ENCODE peak calls at places on chromosome 17, in ten cellular contexts. T is foreskin fibroblast, F is tibial artery, X is body of pancreas, K is astrocyte of the spinal cord, C is thoracic aorta, E is uterus, V is HFFc6, B is SK-N-SH, R is kidney. I is an unnamed sample.

GRCh38 chr17:18859256-18859655 is 1.3 kb downstream of the PRPSAP2 start:
- DNase-seq in T (peak), F (no peak), X (no peak), K (no peak), C (no peak), E (peak), V (peak), B (peak), R (no peak), I (no peak)

GRCh38 chr17:16352838-16353701 is at the start of gene CENPV:
- DNase-seq in T (peak), F (peak), X (peak), K (no peak), C (no peak), E (peak), V (no peak), B (peak), R (peak), I (peak)

GRCh38 chr17:81842725-81843504 is 8.1 kb upstream of the PPP1R27 start:
- DNase-seq in T (peak), F (no peak), X (peak), K (no peak), C (no peak), E (peak), V (no peak), B (no peak), R (peak), I (no peak)

GRCh38 chr17:17078832-17079231 is 36.6 kb downstream of the MPRIP start:
- DNase-seq in T (no peak), F (peak), X (no peak), K (no peak), C (no peak), E (no peak), V (no peak), B (no peak), R (peak), I (no peak)

GRCh38 chr17:43558805-43559160 is 12.6 kb upstream of the ETV4 start:
- DNase-seq in T (no peak), F (no peak), X (no peak), K (no peak), C (no peak), E (no peak), V (no peak), B (no peak), R (no peak), I (no peak)

GRCh38 chr17:64152428-64153125 is 22.6 kb upstream of the ERN1 start:
- DNase-seq in T (no peak), F (no peak), X (peak), K (no peak), C (no peak), E (no peak), V (no peak), B (peak), R (no peak), I (no peak)

GRCh38 chr17:76000016-76000754 is 470 bp upstream of the CDK3 start:
- DNase-seq in T (no peak), F (no peak), X (peak), K (no peak), C (no peak), E (no peak), V (no peak), B (peak), R (peak), I (peak)

GRCh38 chr17:17385502-17385901 is 82.3 kb downstream of the NT5M start:
- DNase-seq in T (no peak), F (no peak), X (peak), K (no peak), C (no peak), E (no peak), V (no peak), B (peak), R (peak), I (no peak)

GRCh38 chr17:31488982-31489294 is 97.5 kb downstream of the RAB11FIP4 start:
- DNase-seq in T (no peak), F (no peak), X (no peak), K (no peak), C (no peak), E (no peak), V (no peak), B (no peak), R (no peak), I (no peak)

GRCh38 chr17:58341861-58342475 is 10.0 kb downstream of the SUPT4H1 start:
- DNase-seq in T (no peak), F (no peak), X (no peak), K (no peak), C (no peak), E (no peak), V (no peak), B (no peak), R (no peak), I (no peak)

GRCh38 chr17:58344047-58344790 is 7.8 kb downstream of the SUPT4H1 start:
- DNase-seq in T (no peak), F (no peak), X (peak), K (no peak), C (no peak), E (no peak), V (no peak), B (no peak), R (peak), I (peak)

GRCh38 chr17:58345500-58345899 is 6.5 kb downstream of the SUPT4H1 start:
- DNase-seq in T (no peak), F (no peak), X (no peak), K (no peak), C (no peak), E (no peak), V (no peak), B (no peak), R (no peak), I (no peak)

GRCh38 chr17:58343131-58343530 is 8.9 kb downstream of the SUPT4H1 start:
- DNase-seq in T (no peak), F (no peak), X (no peak), K (no peak), C (no peak), E (no peak), V (no peak), B (no peak), R (no peak), I (no peak)

DNA sequence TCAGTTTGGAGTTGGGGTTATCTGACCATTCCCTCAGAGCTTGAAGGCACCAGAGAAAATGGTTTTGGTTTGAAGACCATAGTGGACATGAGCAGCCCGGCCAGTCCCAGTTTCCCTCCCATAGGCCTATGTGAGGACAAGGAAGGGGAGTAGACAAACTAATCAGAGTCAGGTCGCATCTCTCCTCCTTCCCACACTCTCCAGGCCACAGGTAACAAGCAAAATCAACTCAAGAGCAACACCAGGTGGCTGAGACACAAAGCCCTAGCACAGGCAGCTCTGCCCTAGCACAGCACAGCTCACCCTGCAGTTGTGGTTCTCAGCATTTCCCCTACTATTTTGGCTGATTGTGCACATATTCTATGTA is 7.2 kb downstream of the SUPT4H1 start:
- DNase-seq in T (no peak), F (no peak), X (no peak), K (no peak), C (no peak), E (no peak), V (no peak), B (no peak), R (no peak), I (no peak)
- TF ChIP-seq CTCF in T (no peak), F (no peak), X (no peak), K (no peak), C (no peak), E (no peak), V (no peak), B (no peak), R (peak), I (peak)

GRCh38 chr17:46978489-46979022 is 497 bp downstream of the RPRML start:
- DNase-seq in T (no peak), F (no peak), X (no peak), K (no peak), C (no peak), E (no peak), V (no peak), B (peak), R (peak), I (peak)

GRCh38 chr17:46977348-46977747 is 1.7 kb downstream of the RPRML start:
- DNase-seq in T (no peak), F (no peak), X (peak), K (no peak), C (no peak), E (no peak), V (peak), B (peak), R (peak), I (no peak)

GRCh38 chr17:46976626-46977270 is 2.3 kb downstream of the RPRML start:
- DNase-seq in T (no peak), F (no peak), X (no peak), K (no peak), C (no peak), E (no peak), V (no peak), B (no peak), R (peak), I (no peak)

GRCh38 chr17:46977750-46978488 is 1.1 kb downstream of the RPRML start:
- DNase-seq in T (no peak), F (no peak), X (no peak), K (no peak), C (no peak), E (no peak), V (no peak), B (no peak), R (peak), I (no peak)

DNA sequence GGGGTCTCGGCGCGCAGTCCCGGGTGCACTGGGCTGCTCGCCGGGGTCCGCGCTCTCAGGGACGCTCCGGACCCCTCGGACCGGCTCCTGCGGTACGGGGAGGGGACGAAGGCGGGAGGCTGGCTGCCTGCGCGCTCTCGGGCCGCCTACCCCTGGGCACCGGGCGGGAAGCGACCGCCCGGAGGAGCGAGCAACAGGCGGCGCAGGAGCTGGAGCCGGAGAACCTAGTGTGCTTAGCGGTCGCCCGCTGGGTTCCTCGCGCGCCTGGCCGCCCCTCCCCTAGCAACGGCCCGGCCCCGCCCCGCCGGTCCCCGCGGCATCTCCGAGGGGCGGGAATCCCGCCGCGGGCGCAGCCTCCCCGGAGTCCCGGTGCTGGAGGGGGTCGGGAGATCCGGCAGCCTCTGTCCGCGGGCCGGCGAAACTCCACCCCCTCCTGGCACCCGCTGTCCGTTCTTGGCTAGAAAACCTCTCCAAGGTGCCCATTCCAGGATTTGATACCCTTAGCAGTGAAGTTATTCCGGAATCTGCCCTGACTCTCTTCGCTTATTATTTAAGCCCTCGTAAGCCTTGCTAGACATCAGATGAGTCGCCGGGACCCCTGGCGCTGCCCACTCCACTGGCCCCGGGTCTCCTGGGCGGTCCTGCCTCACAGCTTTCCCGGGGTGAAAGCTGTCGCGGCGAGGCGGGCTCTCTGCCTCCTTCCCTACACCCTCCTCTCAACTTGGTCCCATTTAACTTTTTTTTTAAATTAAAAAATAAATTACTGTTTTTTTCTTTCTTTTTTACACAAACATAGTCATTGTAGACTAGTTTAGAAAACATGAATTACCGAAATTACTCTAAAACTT is at the start of gene RPRML:
- DNase-seq in T (peak), F (no peak), X (peak), K (no peak), C (no peak), E (no peak), V (no peak), B (peak), R (peak), I (peak)
- TF ChIP-seq CTCF in T (no peak), F (no peak), X (no peak), K (no peak), C (peak), E (no peak), V (no peak), B (no peak), R (no peak), I (no peak)

DNA sequence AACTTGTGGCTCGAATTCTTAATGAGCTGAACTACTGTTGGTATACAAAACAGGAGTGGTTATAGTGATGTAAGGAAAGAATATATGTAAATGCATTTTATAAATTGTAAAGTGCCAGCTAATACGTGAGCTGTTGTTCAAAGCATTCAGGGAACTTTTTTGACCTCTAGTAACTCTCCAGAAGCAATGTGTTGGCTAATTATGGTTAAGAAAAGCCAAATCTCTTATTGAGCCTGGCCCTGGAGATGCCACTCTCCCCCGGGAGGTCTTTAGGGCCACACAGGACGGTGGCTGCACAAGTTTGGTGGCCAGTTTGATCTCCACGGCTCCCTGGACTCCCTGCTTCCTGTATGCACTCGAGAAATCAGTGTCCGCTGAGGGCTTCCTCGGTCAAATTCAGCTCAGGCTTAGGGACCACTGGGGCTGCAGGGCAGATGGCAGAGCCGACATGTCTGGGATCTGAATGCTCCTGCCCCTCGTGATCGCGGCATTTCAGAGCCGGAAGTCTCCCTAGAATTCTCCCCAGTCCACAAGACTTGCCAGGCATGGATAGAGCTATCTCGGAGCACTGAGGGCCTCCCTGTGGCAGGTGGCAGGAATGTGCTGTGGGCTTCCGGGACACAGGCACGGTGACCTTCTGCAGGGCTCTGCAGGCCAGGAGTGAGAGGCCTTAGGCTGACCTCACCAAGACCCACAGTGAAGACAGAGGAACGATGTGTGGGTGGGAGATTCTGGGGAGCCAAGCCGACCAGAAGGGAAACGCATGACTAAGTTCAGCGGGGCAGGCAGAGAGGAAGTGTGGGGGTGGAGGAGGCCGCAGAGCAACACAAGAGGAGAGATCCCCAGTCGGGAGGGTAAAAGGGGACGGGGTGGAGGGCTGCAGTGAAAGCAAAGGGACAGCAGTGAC is 18.6 kb upstream of the PITPNM3 start:
- DNase-seq in T (peak), F (no peak), X (peak), K (peak), C (peak), E (no peak), V (peak), B (no peak), R (peak), I (peak)
- TF ChIP-seq CTCF in T (no peak), F (no peak), X (no peak), K (no peak), C (no peak), E (no peak), V (no peak), B (no peak), R (peak), I (no peak)

GRCh38 chr17:21126645-21127507 is at the start of gene DHRS7B:
- DNase-seq in T (peak), F (peak), X (peak), K (peak), C (peak), E (peak), V (peak), B (peak), R (peak), I (peak)
- TF ChIP-seq CTCF in T (no peak), F (no peak), X (no peak), K (no peak), C (no peak), E (no peak), V (peak), B (no peak), R (peak), I (no peak)

I was measured in GM20000.